ENCODE peak calls at places on chromosomes 12 and 14, in eight cellular contexts. R, D, F, L, H, I, M and Q are unnamed samples.

GRCh38 chr12:54603173-54603814 is 14.8 kb upstream of the PPP1R1A start:
- DNase-seq in R (peak; percentile 60), D (peak; percentile 61), F (peak; percentile 38), L (peak; percentile 78), H (no peak), I (peak; percentile 90), M (peak; percentile 46), Q (peak; percentile 83)

GRCh38 chr12:113477171-113477841 is 5.6 kb upstream of the LHX5 start:
- DNase-seq in R (no peak), D (no peak), F (no peak), L (no peak), H (no peak), I (no peak), M (no peak), Q (no peak)

GRCh38 chr14:97692084-97692483 is 894.9 kb downstream of the VRK1 start:
- DNase-seq in R (no peak), D (no peak), F (no peak), L (no peak), H (no peak), I (no peak), M (no peak), Q (no peak)

GRCh38 chr14:100663528-100664052 is 63.1 kb upstream of the DLK1 start:
- DNase-seq in R (no peak), D (no peak), F (no peak), L (no peak), H (no peak), I (no peak), M (no peak), Q (no peak)

GRCh38 chr14:32129124-32129523 is 52.0 kb downstream of the ARHGAP5 start:
- DNase-seq in R (no peak), D (no peak), F (no peak), L (no peak), H (no peak), I (no peak), M (no peak), Q (no peak)

GRCh38 chr12:29053567-29053966 is 95.5 kb upstream of the FAR2 start:
- DNase-seq in R (no peak), D (no peak), F (no peak), L (peak; percentile 9), H (no peak), I (no peak), M (no peak), Q (no peak)

GRCh38 chr12:130920711-130921381 is 32.9 kb upstream of the ADGRD1 start:
- DNase-seq in R (no peak), D (no peak), F (no peak), L (peak; percentile 52), H (no peak), I (peak; percentile 95), M (no peak), Q (no peak)

GRCh38 chr14:81353691-81354323 is 46.3 kb downstream of the STON2 start:
- DNase-seq in R (no peak), D (no peak), F (no peak), L (no peak), H (no peak), I (no peak), M (no peak), Q (no peak)

GRCh38 chr14:51291016-51291415 is 51.0 kb downstream of the TMX1 start:
- DNase-seq in R (no peak), D (no peak), F (no peak), L (no peak), H (no peak), I (no peak), M (no peak), Q (no peak)

GRCh38 chr14:24197066-24197465 is 1.8 kb upstream of the TM9SF1 start:
- DNase-seq in R (no peak), D (no peak), F (no peak), L (no peak), H (no peak), I (no peak), M (no peak), Q (no peak)

GRCh38 chr12:115149685-115150378 is 465.9 kb upstream of the TBX3 start:
- DNase-seq in R (no peak), D (no peak), F (no peak), L (peak; percentile 26), H (no peak), I (no peak), M (no peak), Q (no peak)

GRCh38 chr12:48994224-48995060 is 4.7 kb downstream of the DDN start:
- DNase-seq in R (no peak), D (no peak), F (no peak), L (no peak), H (no peak), I (no peak), M (no peak), Q (no peak)

GRCh38 chr12:102421801-102422583 is 58.4 kb downstream of the IGF1 start:
- DNase-seq in R (no peak), D (no peak), F (no peak), L (no peak), H (no peak), I (no peak), M (no peak), Q (no peak)

GRCh38 chr14:29717906-29718305 is 209.7 kb downstream of the PRKD1 start:
- DNase-seq in R (no peak), D (no peak), F (no peak), L (no peak), H (no peak), I (no peak), M (no peak), Q (no peak)

GRCh38 chr12:78933014-78933413 is 68.4 kb downstream of the SYT1 start:
- DNase-seq in R (no peak), D (no peak), F (no peak), L (no peak), H (no peak), I (no peak), M (no peak), Q (no peak)

GRCh38 chr12:109016016-109016415 is 4.9 kb downstream of the SVOP start:
- DNase-seq in R (no peak), D (no peak), F (no peak), L (no peak), H (no peak), I (peak; percentile 21), M (no peak), Q (no peak)

GRCh38 chr14:104813286-104813685 is 12.4 kb downstream of the ZBTB42 start:
- DNase-seq in R (no peak), D (no peak), F (no peak), L (no peak), H (peak; percentile 5), I (no peak), M (no peak), Q (no peak)

GRCh38 chr12:115873416-115874082 is 403.9 kb downstream of the MED13L start:
- DNase-seq in R (no peak), D (no peak), F (no peak), L (no peak), H (no peak), I (no peak), M (no peak), Q (no peak)

GRCh38 chr12:56469007-56469930 is 891 bp downstream of the SPRYD4 start:
- DNase-seq in R (no peak), D (no peak), F (no peak), L (peak; percentile 54), H (peak; percentile 58), I (no peak), M (no peak), Q (no peak)

GRCh38 chr12:120677765-120678473 is 9.0 kb upstream of the MLEC start:
- DNase-seq in R (peak; percentile 24), D (no peak), F (no peak), L (peak; percentile 71), H (no peak), I (no peak), M (no peak), Q (no peak)

GRCh38 chr12:24360907-24361306 is 411.4 kb upstream of the SOX5 start:
- DNase-seq in R (no peak), D (no peak), F (no peak), L (no peak), H (no peak), I (no peak), M (no peak), Q (no peak)